ENCODE peak calls at places on chromosomes 3 and 15, in six cellular contexts. F is HCEC 1CT, T is globus pallidus, Y is CD14-positive monocyte, Z is adipocyte, H is ureter. Q is an unnamed sample.

GRCh38 chr15:67107014-67107812 is 41.8 kb downstream of the SMAD3 start:
- DNase-seq in F (peak; percentile 100), T (no peak), Y (no peak), Z (peak; percentile 90), H (peak; percentile 78), Q (peak; percentile 86)

GRCh38 chr15:101054991-101055390 is 135.8 kb downstream of the LRRK1 start:
- DNase-seq in F (no peak), T (no peak), Y (no peak), Z (no peak), H (no peak), Q (peak; percentile 45)

GRCh38 chr15:35047996-35048395 is 37.1 kb downstream of the NANOGP8 start:
- DNase-seq in F (no peak), T (no peak), Y (no peak), Z (no peak), H (no peak), Q (no peak)

GRCh38 chr3:134640872-134641470 is 9.9 kb downstream of the KY start:
- DNase-seq in F (peak; percentile 10), T (peak; percentile 20), Y (no peak), Z (peak; percentile 41), H (no peak), Q (no peak)

GRCh38 chr3:141414141-141414689 is 45.9 kb downstream of the ZBTB38 start:
- DNase-seq in F (peak; percentile 45), T (no peak), Y (no peak), Z (no peak), H (no peak), Q (no peak)

GRCh38 chr3:128366652-128367051 is 100.0 kb downstream of the DNAJB8 start:
- DNase-seq in F (no peak), T (no peak), Y (no peak), Z (no peak), H (no peak), Q (no peak)

GRCh38 chr3:141246224-141246957 is 14.8 kb downstream of the PXYLP1 start:
- DNase-seq in F (no peak), T (no peak), Y (no peak), Z (no peak), H (peak; percentile 23), Q (no peak)

GRCh38 chr3:48402281-48402732 is 27.6 kb downstream of the PLXNB1 start:
- DNase-seq in F (peak; percentile 87), T (no peak), Y (no peak), Z (peak; percentile 89), H (peak; percentile 94), Q (peak; percentile 95)

GRCh38 chr15:63189955-63190691 is 717 bp downstream of the RAB8B start:
- DNase-seq in F (peak; percentile 47), T (no peak), Y (no peak), Z (peak; percentile 41), H (no peak), Q (no peak)

GRCh38 chr3:177574232-177574856 is 377.1 kb upstream of the TBL1XR1 start:
- DNase-seq in F (no peak), T (no peak), Y (no peak), Z (peak; percentile 58), H (peak; percentile 56), Q (no peak)

Q was measured in kidney.